ENCODE peak calls at places on chromosomes 4 and X, in four cellular contexts. U is GM12891, Z is K562, A is GM12878. D is an unnamed sample.

GRCh38 chr4:168942985-168943384 is 67.1 kb downstream of the CBR4 start:
- DNase-seq in A (no peak), Z (peak; percentile 17), U (no peak), D (peak; percentile 17)

GRCh38 chrX:118347131-118347530 is 1.2 kb downstream of the WDR44 start:
- DNase-seq in Z (peak; percentile 71), U (no peak), A (no peak), D (peak; percentile 9)

GRCh38 chr4:4810365-4810764 is 49.1 kb upstream of the MSX1 start:
- DNase-seq in Z (no peak), A (no peak), U (no peak), D (no peak)

GRCh38 chr4:185931986-185932385 is 120.0 kb upstream of the SORBS2 start:
- DNase-seq in A (no peak), Z (no peak), U (no peak), D (no peak)

GRCh38 chr4:7817877-7818675 is 121.6 kb downstream of the AFAP1 start:
- DNase-seq in Z (no peak), U (no peak), A (no peak), D (no peak)

GRCh38 chr4:127533028-127533700 is 99.6 kb upstream of the INTU start:
- DNase-seq in Z (peak; percentile 58), U (no peak), A (no peak), D (no peak)

GRCh38 chr4:185839204-185839712 is 27.3 kb upstream of the SORBS2 start:
- DNase-seq in Z (no peak), U (no peak), A (no peak), D (no peak)

GRCh38 chr4:62661821-62662220 is 1461.7 kb downstream of the ADGRL3 start:
- DNase-seq in A (no peak), Z (no peak), U (no peak), D (no peak)

GRCh38 chr4:46462746-46463145 is 72.8 kb upstream of the GABRA2 start:
- DNase-seq in Z (no peak), A (no peak), U (no peak), D (no peak)

GRCh38 chrX:136778914-136779313 is 1.8 kb downstream of the ARHGEF6 start:
- DNase-seq in Z (no peak), A (no peak), U (no peak), D (no peak)

GRCh38 chr4:142845293-142846070 is 619 bp downstream of the INPP4B start:
- DNase-seq in Z (no peak), U (no peak), A (no peak), D (no peak)

GRCh38 chr4:34972189-34972588 is 1272.1 kb downstream of the ARAP2 start:
- DNase-seq in U (no peak), A (no peak), Z (no peak), D (no peak)

GRCh38 chr4:160142579-160142978 is 1039.7 kb downstream of the RAPGEF2 start:
- DNase-seq in U (no peak), Z (no peak), A (peak; percentile 75), D (no peak)

GRCh38 chrX:15206306-15206705 is 63.6 kb downstream of the ASB9 start:
- DNase-seq in Z (peak; percentile 5), A (no peak), U (no peak), D (no peak)

GRCh38 chr4:6727943-6728250 is 11.9 kb downstream of the BLOC1S4 start:
- DNase-seq in A (no peak), U (no peak), Z (no peak), D (no peak)

GRCh38 chr4:8349664-8350225 is 80.2 kb downstream of the HTRA3 start:
- DNase-seq in Z (no peak), U (no peak), A (no peak), D (no peak)

GRCh38 chrX:27555514-27555913 is 34.6 kb upstream of the DCAF8L2 start:
- DNase-seq in U (no peak), Z (peak; percentile 1), A (no peak), D (no peak)

GRCh38 chrX:135522878-135523693 is 2.6 kb downstream of the INTS6L start:
- DNase-seq in Z (no peak), A (no peak), U (no peak), D (no peak)

GRCh38 chr4:166421556-166422156 is 548.6 kb downstream of the TLL1 start:
- DNase-seq in U (no peak), Z (no peak), A (no peak), D (no peak)

GRCh38 chrX:2498781-2499302 is 1.9 kb downstream of the DHRSX start:
- DNase-seq in U (no peak), A (no peak), Z (peak; percentile 43), D (peak; percentile 47)

DNA sequence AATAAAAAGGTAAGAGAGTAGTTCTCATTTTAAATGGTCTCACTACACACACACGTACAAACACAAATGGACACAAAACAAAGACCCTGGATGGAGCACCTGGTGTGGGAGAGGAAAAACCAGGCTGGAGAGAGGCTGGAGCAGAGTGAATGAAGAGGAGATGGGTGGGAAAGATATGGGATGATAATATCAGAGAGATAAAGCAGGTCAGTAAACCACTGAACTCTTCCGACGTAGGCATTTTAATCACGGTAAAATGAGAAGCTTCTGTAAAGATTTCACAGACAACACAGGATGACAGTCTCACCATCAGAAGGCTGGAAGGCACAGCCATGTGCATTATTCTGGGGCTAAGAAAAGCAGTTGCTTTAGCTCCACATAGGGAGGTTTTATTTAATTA is 532.8 kb downstream of the KCNIP4 start:
- DNase-seq in U (no peak), Z (no peak), A (no peak), D (no peak)
- TF ChIP-seq SPI1 in U (no peak), Z (no peak), A (no peak), D (no peak)

DNA sequence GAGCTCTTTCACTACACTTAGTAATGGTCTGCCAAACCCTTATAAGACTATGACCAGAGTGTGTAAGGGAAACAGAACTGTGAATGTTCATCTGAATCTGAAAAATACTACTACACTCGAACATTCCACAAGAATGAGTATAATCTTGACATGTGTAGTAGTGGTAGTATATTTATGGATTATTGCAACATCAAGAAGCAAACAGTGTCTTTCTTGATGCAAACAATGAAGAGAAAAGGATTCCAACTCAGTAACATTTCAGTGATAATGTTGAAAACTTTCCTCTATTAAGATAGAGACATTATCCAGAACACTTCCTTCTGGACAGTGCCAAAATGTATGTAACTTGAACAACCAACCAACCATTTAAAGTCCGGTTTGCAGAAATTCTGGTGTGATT is 394.7 kb upstream of the CPEB2 start:
- DNase-seq in U (no peak), Z (no peak), A (no peak), D (no peak)
- TF ChIP-seq POLR2AphosphoS5 in U (no peak), Z (no peak), A (no peak), D (no peak)

DNA sequence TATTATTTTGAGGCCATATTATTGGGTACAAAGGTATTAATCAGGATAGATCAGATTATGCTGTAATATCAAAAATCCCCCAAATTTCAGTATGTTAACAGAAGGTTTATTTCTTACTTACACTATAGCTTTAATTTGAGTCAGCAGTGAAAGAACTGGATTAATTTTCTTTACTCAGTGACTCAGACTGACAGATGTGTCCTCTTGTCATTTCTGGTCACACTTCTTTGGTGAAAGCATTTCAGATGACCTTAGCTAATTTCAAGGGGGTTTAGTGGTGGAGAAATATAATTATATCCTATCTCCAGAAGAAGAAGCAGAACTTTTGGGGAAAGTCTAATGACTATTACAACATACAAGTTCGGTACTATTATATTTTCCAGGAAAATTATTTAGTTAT is 12.4 kb downstream of the DDIT4L start:
- DNase-seq in U (no peak), A (no peak), Z (no peak), D (no peak)
- TF ChIP-seq SPI1 in U (no peak), A (no peak), Z (no peak), D (no peak)

DNA sequence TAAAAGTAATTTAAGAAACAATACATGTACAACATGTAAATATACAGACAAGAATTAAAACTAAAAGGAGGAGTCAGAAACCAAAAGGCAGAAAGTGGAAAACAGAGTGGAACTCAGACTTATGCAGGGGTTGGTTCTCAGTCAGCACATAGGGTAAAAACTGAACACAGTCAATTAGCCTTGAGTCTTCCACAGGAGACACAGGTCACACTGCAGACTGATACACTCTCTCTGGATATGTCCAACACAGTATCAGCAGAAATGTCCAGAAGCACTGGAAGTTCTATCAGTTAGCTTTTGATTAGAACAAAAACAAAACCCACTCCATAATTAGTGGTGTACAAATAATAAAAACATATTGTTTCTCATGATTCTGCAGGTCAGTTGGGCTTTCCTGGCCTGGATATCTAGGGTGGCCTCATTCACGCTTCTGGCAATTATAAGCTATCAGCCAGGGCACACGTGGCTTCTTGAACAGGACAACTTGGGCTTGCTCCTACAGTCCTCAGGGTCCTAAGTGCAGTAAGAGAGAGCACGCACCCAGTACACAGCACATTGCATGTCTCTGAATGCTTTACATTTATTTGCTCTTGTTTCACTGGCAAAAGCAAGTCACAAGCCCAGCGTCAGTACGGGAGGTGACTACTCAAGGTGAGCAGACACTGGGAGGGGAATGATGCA is 21.6 kb downstream of the TEC start:
- DNase-seq in A (no peak), U (no peak), Z (no peak), D (no peak)
- TF ChIP-seq POLR2AphosphoS5 in A (no peak), U (no peak), Z (no peak), D (no peak)

DNA sequence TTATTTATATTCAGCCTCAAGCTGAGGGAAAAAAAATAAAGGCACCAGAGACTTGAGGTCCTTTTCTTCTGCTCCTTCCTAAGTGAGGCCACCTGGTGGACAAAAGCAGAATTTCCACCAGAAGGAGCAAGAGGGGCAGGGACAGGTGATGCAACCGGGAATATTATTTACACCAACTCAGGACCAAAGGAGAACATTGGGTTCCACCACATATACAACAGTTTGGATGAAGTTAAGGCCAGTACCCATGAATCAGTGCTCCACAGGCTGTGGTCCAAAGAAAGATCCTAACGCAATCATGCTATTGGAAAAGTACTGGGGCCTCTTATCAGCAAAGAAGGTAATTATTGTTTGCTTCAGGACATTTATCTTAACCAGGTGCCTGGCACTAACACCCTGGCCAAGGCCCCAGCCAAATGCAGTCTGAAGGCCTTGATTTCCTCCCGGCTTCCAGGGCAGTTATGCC is 57.4 kb downstream of the TSC22D3 start:
- DNase-seq in Z (peak; percentile 77), U (no peak), A (no peak), D (peak; percentile 57)
- TF ChIP-seq SPI1 in Z (no peak), U (no peak), A (no peak), D (no peak)

DNA sequence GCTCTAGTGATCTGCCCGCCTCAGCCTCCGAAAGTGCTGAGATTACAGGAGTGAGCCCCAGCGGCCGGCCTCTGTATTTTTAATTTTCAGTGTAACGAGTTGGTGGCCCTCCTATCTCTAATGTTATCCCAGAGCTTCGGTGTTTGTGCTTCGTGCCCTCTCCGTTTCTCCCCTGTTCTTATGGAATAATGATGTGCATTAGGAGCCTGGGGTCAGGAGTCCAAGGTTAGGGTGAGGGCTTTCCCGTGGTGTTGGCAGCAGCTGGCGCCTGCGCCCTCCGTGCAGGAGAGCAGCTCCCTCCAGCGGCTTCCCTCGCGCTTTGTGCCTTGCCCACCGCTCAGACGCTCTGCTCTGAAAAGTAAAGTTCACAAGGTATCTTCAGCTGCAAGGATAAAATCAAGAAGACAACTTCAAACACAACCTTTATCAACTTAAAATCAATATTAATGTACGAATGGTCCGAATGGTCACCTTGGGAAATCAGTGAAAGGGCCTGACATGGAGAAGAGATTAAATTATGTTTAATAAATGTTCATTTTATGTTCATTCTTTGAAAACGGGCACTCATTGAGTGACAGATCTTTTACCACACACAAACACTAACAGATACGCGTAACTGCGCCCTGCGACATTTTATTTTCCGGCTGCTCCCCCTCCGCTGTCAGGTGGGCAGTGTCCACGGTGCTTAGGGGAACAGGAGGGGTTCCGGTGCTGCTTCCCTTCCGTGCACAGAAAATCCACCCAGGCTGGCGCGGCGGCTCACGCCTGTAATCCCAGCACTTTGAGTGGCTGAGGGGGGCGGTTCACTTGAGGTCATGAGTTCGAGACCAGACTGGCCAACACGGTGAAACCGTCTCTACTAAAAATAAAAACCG is 62.4 kb downstream of the TRAPPC11 start:
- DNase-seq in Z (peak; percentile 8), A (no peak), U (peak; percentile 36), D (peak; percentile 82)
- TF ChIP-seq POLR2AphosphoS5 in Z (no peak), A (no peak), U (no peak), D (peak; percentile 39)

D was measured in HL-60.